ENCODE peak calls at places on chromosome 3, in ten cellular contexts. One of them, this sample, is unnamed.

GRCh38 chr3:68919000-68919399 is 13.3 kb downstream of the TAFA4 start:
- DNase-seq in HCT116: no peak
- DNase-seq in Peyer's patch: no peak
- DNase-seq in gastrocnemius medialis: no peak
- DNase-seq in H1: peak; percentile 15
- DNase-seq in uterus: no peak
- DNase-seq in heart left ventricle: no peak
- DNase-seq in GM12878: no peak
- DNase-seq in right lobe of liver: no peak
- DNase-seq in body of pancreas: no peak
- DNase-seq in this sample: no peak

GRCh38 chr3:31532587-31533168 is at the start of gene STT3B:
- DNase-seq in HCT116: peak; percentile 40
- DNase-seq in Peyer's patch: no peak
- DNase-seq in gastrocnemius medialis: peak; percentile 66
- DNase-seq in H1: peak; percentile 33
- DNase-seq in uterus: no peak
- DNase-seq in heart left ventricle: peak; percentile 86
- DNase-seq in GM12878: peak; percentile 49
- DNase-seq in right lobe of liver: peak; percentile 90
- DNase-seq in body of pancreas: peak; percentile 77
- DNase-seq in this sample: no peak

GRCh38 chr3:16461463-16462245 is 51.8 kb downstream of the RFTN1 start:
- DNase-seq in HCT116: no peak
- DNase-seq in Peyer's patch: no peak
- DNase-seq in gastrocnemius medialis: no peak
- DNase-seq in H1: no peak
- DNase-seq in uterus: no peak
- DNase-seq in heart left ventricle: no peak
- DNase-seq in GM12878: no peak
- DNase-seq in right lobe of liver: no peak
- DNase-seq in body of pancreas: no peak
- DNase-seq in this sample: no peak

GRCh38 chr3:13524979-13525669 is 23.8 kb upstream of the FBLN2 start:
- DNase-seq in HCT116: no peak
- DNase-seq in Peyer's patch: peak; percentile 11
- DNase-seq in gastrocnemius medialis: no peak
- DNase-seq in H1: no peak
- DNase-seq in uterus: no peak
- DNase-seq in heart left ventricle: no peak
- DNase-seq in GM12878: no peak
- DNase-seq in right lobe of liver: no peak
- DNase-seq in body of pancreas: no peak
- DNase-seq in this sample: no peak

GRCh38 chr3:146739203-146739671 is 134.1 kb upstream of the PLSCR5 start:
- DNase-seq in HCT116: no peak
- DNase-seq in Peyer's patch: no peak
- DNase-seq in gastrocnemius medialis: no peak
- DNase-seq in H1: no peak
- DNase-seq in uterus: no peak
- DNase-seq in heart left ventricle: no peak
- DNase-seq in GM12878: no peak
- DNase-seq in right lobe of liver: no peak
- DNase-seq in body of pancreas: no peak
- DNase-seq in this sample: no peak

GRCh38 chr3:54206874-54207273 is 84.5 kb downstream of the CACNA2D3 start:
- DNase-seq in HCT116: no peak
- DNase-seq in Peyer's patch: no peak
- DNase-seq in gastrocnemius medialis: no peak
- DNase-seq in H1: no peak
- DNase-seq in uterus: no peak
- DNase-seq in heart left ventricle: no peak
- DNase-seq in GM12878: no peak
- DNase-seq in right lobe of liver: no peak
- DNase-seq in body of pancreas: no peak
- DNase-seq in this sample: no peak

GRCh38 chr3:12964713-12965612 is 108.3 kb downstream of the IQSEC1 start:
- DNase-seq in HCT116: no peak
- DNase-seq in Peyer's patch: no peak
- DNase-seq in gastrocnemius medialis: no peak
- DNase-seq in H1: no peak
- DNase-seq in uterus: no peak
- DNase-seq in heart left ventricle: no peak
- DNase-seq in GM12878: no peak
- DNase-seq in right lobe of liver: peak; percentile 28
- DNase-seq in body of pancreas: peak; percentile 48
- DNase-seq in this sample: no peak

GRCh38 chr3:65551945-65552344 is 486.8 kb downstream of the MAGI1 start:
- DNase-seq in HCT116: no peak
- DNase-seq in Peyer's patch: no peak
- DNase-seq in gastrocnemius medialis: no peak
- DNase-seq in H1: no peak
- DNase-seq in uterus: no peak
- DNase-seq in heart left ventricle: no peak
- DNase-seq in GM12878: no peak
- DNase-seq in right lobe of liver: no peak
- DNase-seq in body of pancreas: no peak
- DNase-seq in this sample: no peak

GRCh38 chr3:59836525-59836924 is 786.7 kb upstream of the CFAP20DC start:
- DNase-seq in HCT116: no peak
- DNase-seq in Peyer's patch: no peak
- DNase-seq in gastrocnemius medialis: no peak
- DNase-seq in H1: no peak
- DNase-seq in uterus: no peak
- DNase-seq in heart left ventricle: peak; percentile 30
- DNase-seq in GM12878: no peak
- DNase-seq in right lobe of liver: no peak
- DNase-seq in body of pancreas: no peak
- DNase-seq in this sample: no peak

GRCh38 chr3:64859625-64860590 is 172.1 kb upstream of the ADAMTS9 start:
- DNase-seq in HCT116: no peak
- DNase-seq in Peyer's patch: no peak
- DNase-seq in gastrocnemius medialis: no peak
- DNase-seq in H1: no peak
- DNase-seq in uterus: no peak
- DNase-seq in heart left ventricle: no peak
- DNase-seq in GM12878: no peak
- DNase-seq in right lobe of liver: no peak
- DNase-seq in body of pancreas: no peak
- DNase-seq in this sample: no peak

GRCh38 chr3:71979155-71979554 is 194.2 kb upstream of the PROK2 start:
- DNase-seq in HCT116: no peak
- DNase-seq in Peyer's patch: no peak
- DNase-seq in gastrocnemius medialis: no peak
- DNase-seq in H1: no peak
- DNase-seq in uterus: no peak
- DNase-seq in heart left ventricle: no peak
- DNase-seq in GM12878: no peak
- DNase-seq in right lobe of liver: no peak
- DNase-seq in body of pancreas: no peak
- DNase-seq in this sample: no peak

GRCh38 chr3:40191850-40192448 is 117.6 kb upstream of the EIF1B start:
- DNase-seq in HCT116: peak; percentile 40
- DNase-seq in Peyer's patch: no peak
- DNase-seq in gastrocnemius medialis: no peak
- DNase-seq in H1: no peak
- DNase-seq in uterus: peak; percentile 45
- DNase-seq in heart left ventricle: peak; percentile 53
- DNase-seq in GM12878: no peak
- DNase-seq in right lobe of liver: no peak
- DNase-seq in body of pancreas: peak; percentile 75
- DNase-seq in this sample: peak; percentile 79

GRCh38 chr3:10601131-10601856 is 95.9 kb upstream of the ATP2B2 start:
- DNase-seq in HCT116: no peak
- DNase-seq in Peyer's patch: no peak
- DNase-seq in gastrocnemius medialis: no peak
- DNase-seq in H1: no peak
- DNase-seq in uterus: no peak
- DNase-seq in heart left ventricle: peak; percentile 33
- DNase-seq in GM12878: no peak
- DNase-seq in right lobe of liver: no peak
- DNase-seq in body of pancreas: no peak
- DNase-seq in this sample: no peak

GRCh38 chr3:129507181-129507831 is 21.1 kb upstream of the RHO start:
- DNase-seq in HCT116: no peak
- DNase-seq in Peyer's patch: no peak
- DNase-seq in gastrocnemius medialis: no peak
- DNase-seq in H1: no peak
- DNase-seq in uterus: no peak
- DNase-seq in heart left ventricle: peak; percentile 72
- DNase-seq in GM12878: no peak
- DNase-seq in right lobe of liver: no peak
- DNase-seq in body of pancreas: no peak
- DNase-seq in this sample: no peak

GRCh38 chr3:43286886-43287301 is 554 bp downstream of the SNRK start:
- DNase-seq in HCT116: no peak
- DNase-seq in Peyer's patch: peak; percentile 68
- DNase-seq in gastrocnemius medialis: no peak
- DNase-seq in H1: no peak
- DNase-seq in uterus: no peak
- DNase-seq in heart left ventricle: no peak
- DNase-seq in GM12878: no peak
- DNase-seq in right lobe of liver: no peak
- DNase-seq in body of pancreas: peak; percentile 35
- DNase-seq in this sample: no peak

GRCh38 chr3:42262525-42262924 is 3.5 kb downstream of the CCK start:
- DNase-seq in HCT116: peak; percentile 13
- DNase-seq in Peyer's patch: no peak
- DNase-seq in gastrocnemius medialis: no peak
- DNase-seq in H1: no peak
- DNase-seq in uterus: no peak
- DNase-seq in heart left ventricle: no peak
- DNase-seq in GM12878: no peak
- DNase-seq in right lobe of liver: no peak
- DNase-seq in body of pancreas: no peak
- DNase-seq in this sample: no peak

GRCh38 chr3:129035360-129036233 is 25.0 kb upstream of the GP9 start:
- DNase-seq in HCT116: no peak
- DNase-seq in Peyer's patch: no peak
- DNase-seq in gastrocnemius medialis: no peak
- DNase-seq in H1: no peak
- DNase-seq in uterus: no peak
- DNase-seq in heart left ventricle: no peak
- DNase-seq in GM12878: no peak
- DNase-seq in right lobe of liver: no peak
- DNase-seq in body of pancreas: no peak
- DNase-seq in this sample: no peak

GRCh38 chr3:124594581-124594980 is 135.7 kb upstream of the UMPS start:
- DNase-seq in HCT116: no peak
- DNase-seq in Peyer's patch: no peak
- DNase-seq in gastrocnemius medialis: no peak
- DNase-seq in H1: no peak
- DNase-seq in uterus: no peak
- DNase-seq in heart left ventricle: no peak
- DNase-seq in GM12878: no peak
- DNase-seq in right lobe of liver: no peak
- DNase-seq in body of pancreas: no peak
- DNase-seq in this sample: no peak

GRCh38 chr3:181363231-181363630 is 348.5 kb upstream of the SOX2 start:
- DNase-seq in HCT116: no peak
- DNase-seq in Peyer's patch: no peak
- DNase-seq in gastrocnemius medialis: no peak
- DNase-seq in H1: no peak
- DNase-seq in uterus: no peak
- DNase-seq in heart left ventricle: no peak
- DNase-seq in GM12878: no peak
- DNase-seq in right lobe of liver: no peak
- DNase-seq in body of pancreas: no peak
- DNase-seq in this sample: no peak

GRCh38 chr3:154327871-154328270 is 3.6 kb upstream of the DHX36 start:
- DNase-seq in HCT116: no peak
- DNase-seq in Peyer's patch: no peak
- DNase-seq in gastrocnemius medialis: no peak
- DNase-seq in H1: no peak
- DNase-seq in uterus: no peak
- DNase-seq in heart left ventricle: no peak
- DNase-seq in GM12878: no peak
- DNase-seq in right lobe of liver: no peak
- DNase-seq in body of pancreas: no peak
- DNase-seq in this sample: no peak

GRCh38 chr3:154324919-154325318 is 632 bp upstream of the DHX36 start:
- DNase-seq in HCT116: no peak
- DNase-seq in Peyer's patch: no peak
- DNase-seq in gastrocnemius medialis: peak; percentile 75
- DNase-seq in H1: no peak
- DNase-seq in uterus: no peak
- DNase-seq in heart left ventricle: no peak
- DNase-seq in GM12878: no peak
- DNase-seq in right lobe of liver: no peak
- DNase-seq in body of pancreas: no peak
- DNase-seq in this sample: peak; percentile 34

GRCh38 chr3:154323921-154324738 is at the start of gene DHX36:
- DNase-seq in HCT116: peak; percentile 73
- DNase-seq in Peyer's patch: peak; percentile 87
- DNase-seq in gastrocnemius medialis: peak; percentile 82
- DNase-seq in H1: peak; percentile 70
- DNase-seq in uterus: peak; percentile 90
- DNase-seq in heart left ventricle: peak; percentile 90
- DNase-seq in GM12878: peak; percentile 57
- DNase-seq in right lobe of liver: peak; percentile 89
- DNase-seq in body of pancreas: peak; percentile 90
- DNase-seq in this sample: peak; percentile 96
- TF ChIP-seq POLR2A in HCT116: peak; percentile 86
- TF ChIP-seq POLR2A in Peyer's patch: peak; percentile 49
- TF ChIP-seq POLR2A in gastrocnemius medialis: peak; percentile 81
- TF ChIP-seq POLR2A in H1: peak; percentile 44
- TF ChIP-seq POLR2A in uterus: peak; percentile 56
- TF ChIP-seq POLR2A in heart left ventricle: peak; percentile 59
- TF ChIP-seq POLR2A in GM12878: peak; percentile 97
- TF ChIP-seq POLR2A in right lobe of liver: peak; percentile 65
- TF ChIP-seq POLR2A in body of pancreas: peak; percentile 24
- TF ChIP-seq POLR2A in this sample: peak; percentile 38

GRCh38 chr3:134327594-134327975 is 46.7 kb downstream of the AMOTL2 start:
- DNase-seq in HCT116: no peak
- DNase-seq in Peyer's patch: no peak
- DNase-seq in gastrocnemius medialis: no peak
- DNase-seq in H1: no peak
- DNase-seq in uterus: no peak
- DNase-seq in heart left ventricle: no peak
- DNase-seq in GM12878: no peak
- DNase-seq in right lobe of liver: no peak
- DNase-seq in body of pancreas: no peak
- DNase-seq in this sample: no peak
- H3K4me1 ChIP-seq in HCT116: peaks cover 49% of the 10 kb centered on the region
- H3K4me1 ChIP-seq in Peyer's patch: no peaks in the 10 kb centered on the region
- H3K4me1 ChIP-seq in gastrocnemius medialis: peaks cover 23% of the 10 kb centered on the region
- H3K4me1 ChIP-seq in H1: peaks cover 16% of the 10 kb centered on the region
- H3K4me1 ChIP-seq in uterus: peaks cover 24% of the 10 kb centered on the region
- H3K4me1 ChIP-seq in heart left ventricle: peaks cover 44% of the 10 kb centered on the region
- H3K4me1 ChIP-seq in GM12878: no peaks in the 10 kb centered on the region
- H3K4me1 ChIP-seq in right lobe of liver: no peaks in the 10 kb centered on the region
- H3K4me1 ChIP-seq in body of pancreas: peaks cover 42% of the 10 kb centered on the region
- H3K4me1 ChIP-seq in this sample: peaks cover 33% of the 10 kb centered on the region

GRCh38 chr3:196643201-196643749 is 3.8 kb downstream of the NRROS start:
- DNase-seq in HCT116: no peak
- DNase-seq in Peyer's patch: no peak
- DNase-seq in gastrocnemius medialis: no peak
- DNase-seq in H1: no peak
- DNase-seq in uterus: no peak
- DNase-seq in heart left ventricle: no peak
- DNase-seq in GM12878: peak; percentile 98
- DNase-seq in right lobe of liver: no peak
- DNase-seq in body of pancreas: no peak
- DNase-seq in this sample: peak; percentile 37
- TF ChIP-seq POLR2A in HCT116: no peak
- TF ChIP-seq POLR2A in Peyer's patch: no peak
- TF ChIP-seq POLR2A in gastrocnemius medialis: no peak
- TF ChIP-seq POLR2A in H1: no peak
- TF ChIP-seq POLR2A in uterus: no peak
- TF ChIP-seq POLR2A in heart left ventricle: no peak
- TF ChIP-seq POLR2A in GM12878: peak; percentile 59
- TF ChIP-seq POLR2A in right lobe of liver: no peak
- TF ChIP-seq POLR2A in body of pancreas: no peak
- TF ChIP-seq POLR2A in this sample: no peak

GRCh38 chr3:48427630-48427962 is 2.3 kb downstream of the PLXNB1 start:
- DNase-seq in HCT116: no peak
- DNase-seq in Peyer's patch: peak; percentile 59
- DNase-seq in gastrocnemius medialis: no peak
- DNase-seq in H1: no peak
- DNase-seq in uterus: no peak
- DNase-seq in heart left ventricle: no peak
- DNase-seq in GM12878: no peak
- DNase-seq in right lobe of liver: no peak
- DNase-seq in body of pancreas: no peak
- DNase-seq in this sample: peak; percentile 46
- H3K4me1 ChIP-seq in HCT116: peaks cover 25% of the 10 kb centered on the region
- H3K4me1 ChIP-seq in Peyer's patch: peaks cover 5% of the 10 kb centered on the region
- H3K4me1 ChIP-seq in gastrocnemius medialis: peaks cover 5% of the 10 kb centered on the region
- H3K4me1 ChIP-seq in H1: peaks cover 22% of the 10 kb centered on the region
- H3K4me1 ChIP-seq in uterus: peaks cover 24% of the 10 kb centered on the region
- H3K4me1 ChIP-seq in heart left ventricle: peaks cover 26% of the 10 kb centered on the region
- H3K4me1 ChIP-seq in GM12878: peaks cover 21% of the 10 kb centered on the region
- H3K4me1 ChIP-seq in right lobe of liver: peaks cover 5% of the 10 kb centered on the region
- H3K4me1 ChIP-seq in body of pancreas: peaks cover 77% of the 10 kb centered on the region
- H3K4me1 ChIP-seq in this sample: peaks cover 50% of the 10 kb centered on the region